ENCODE peak calls at places on chromosomes 1 and 21, in seven cellular contexts. U is HepG2, B is suprapubic skin, O is transverse colon, V is thyroid gland, L is IMR-90, C is adrenal gland. G is an unnamed sample. For H3K4me1, the result is how much of the 10 kb centered on the place peaks cover.

GRCh38 chr1:90778487-90778886 is 61.4 kb upstream of the BARHL2 start:
- DNase-seq in U (no peak), B (no peak), O (no peak), V (no peak), L (no peak), C (no peak), G (no peak)

GRCh38 chr1:86854352-86854751 is 59.6 kb downstream of the SELENOF start:
- DNase-seq in U (no peak), B (no peak), O (no peak), V (no peak), L (no peak), C (no peak), G (no peak)

GRCh38 chr1:180530501-180530900 is 28.1 kb upstream of the ACBD6 start:
- DNase-seq in U (peak), B (no peak), O (peak), V (peak), L (peak), C (no peak), G (no peak)

GRCh38 chr1:2313651-2314296 is 77.6 kb downstream of the MORN1 start:
- DNase-seq in U (no peak), B (no peak), O (no peak), V (no peak), L (no peak), C (no peak), G (no peak)

GRCh38 chr1:94737124-94737998 is 82.8 kb upstream of the SLC44A3 start:
- DNase-seq in U (no peak), B (no peak), O (no peak), V (no peak), L (peak), C (no peak), G (no peak)

GRCh38 chr1:160834945-160835565 is 27.6 kb downstream of the CD244 start:
- DNase-seq in U (peak), B (no peak), O (peak), V (peak), L (peak), C (peak), G (no peak)

GRCh38 chr1:203425668-203425999 is 50.0 kb upstream of the PRELP start:
- DNase-seq in U (no peak), B (no peak), O (no peak), V (no peak), L (peak), C (no peak), G (no peak)

GRCh38 chr1:247936415-247936814 is 11.7 kb downstream of the OR2AJ1 start:
- DNase-seq in U (no peak), B (no peak), O (no peak), V (no peak), L (no peak), C (no peak), G (no peak)

GRCh38 chr21:32189688-32190483 is 89.0 kb downstream of the MIS18A start:
- DNase-seq in U (no peak), B (no peak), O (no peak), V (no peak), L (no peak), C (no peak), G (no peak)

GRCh38 chr1:90729484-90730246 is 12.6 kb upstream of the BARHL2 start:
- DNase-seq in U (no peak), B (no peak), O (no peak), V (no peak), L (no peak), C (no peak), G (no peak)

GRCh38 chr21:32889596-32889995 is 118.0 kb upstream of the PAXBP1 start:
- DNase-seq in U (no peak), B (no peak), O (no peak), V (no peak), L (no peak), C (no peak), G (no peak)

GRCh38 chr1:247113094-247113497 is 8.9 kb upstream of the ZNF669 start:
- DNase-seq in U (peak), B (no peak), O (no peak), V (peak), L (no peak), C (no peak), G (no peak)

GRCh38 chr1:54310439-54311328 is 95.5 kb downstream of the SSBP3 start:
- DNase-seq in U (peak), B (no peak), O (peak), V (peak), L (peak), C (peak), G (no peak)

GRCh38 chr21:44706706-44707615 is 4.4 kb downstream of the TSPEAR start:
- DNase-seq in U (no peak), B (peak), O (no peak), V (no peak), L (no peak), C (no peak), G (no peak)

GRCh38 chr1:63984257-63984626 is 210.4 kb downstream of the ROR1 start:
- DNase-seq in U (no peak), B (no peak), O (no peak), V (no peak), L (peak), C (no peak), G (no peak)

GRCh38 chr1:204102719-204103118 is 29.8 kb downstream of the SOX13 start:
- DNase-seq in U (peak), B (no peak), O (no peak), V (no peak), L (no peak), C (no peak), G (no peak)

GRCh38 chr1:151196292-151196800 is 2.0 kb upstream of the PIP5K1A start:
- DNase-seq in U (peak), B (no peak), O (peak), V (peak), L (peak), C (peak), G (no peak)

GRCh38 chr1:55318111-55318817 is 103.1 kb upstream of the USP24 start:
- DNase-seq in U (no peak), B (no peak), O (no peak), V (no peak), L (peak), C (no peak), G (no peak)

GRCh38 chr1:174692313-174692712 is 244.5 kb downstream of the GPR52 start:
- DNase-seq in U (peak), B (no peak), O (no peak), V (no peak), L (peak), C (no peak), G (no peak)

GRCh38 chr1:46724991-46725735 is 6.2 kb upstream of the EFCAB14 start:
- DNase-seq in U (peak), B (no peak), O (peak), V (peak), L (peak), C (peak), G (no peak)

GRCh38 chr1:206479164-206480125 is 9.2 kb downstream of the IKBKE start:
- DNase-seq in U (peak), B (no peak), O (peak), V (peak), L (peak), C (peak), G (no peak)

GRCh38 chr1:115246526-115246925 is 91.5 kb downstream of the NGF start:
- DNase-seq in U (no peak), B (no peak), O (no peak), V (no peak), L (peak), C (no peak), G (no peak)

GRCh38 chr1:236862615-236863211 is 67.6 kb downstream of the MTR start:
- DNase-seq in U (peak), B (no peak), O (no peak), V (no peak), L (no peak), C (peak), G (no peak)

GRCh38 chr21:46542588-46543092 is 62.2 kb downstream of the S100B start:
- DNase-seq in U (no peak), B (no peak), O (no peak), V (no peak), L (no peak), C (peak), G (no peak)

GRCh38 chr1:26378088-26378878 is 5.7 kb upstream of the ZNF683 start:
- DNase-seq in U (no peak), B (no peak), O (peak), V (peak), L (peak), C (no peak), G (no peak)

GRCh38 chr1:46244656-46245371 is 2.7 kb upstream of the RAD54L start:
- DNase-seq in U (no peak), B (no peak), O (no peak), V (no peak), L (peak), C (no peak), G (no peak)

GRCh38 chr1:92585831-92586230 is 99.1 kb upstream of the GFI1 start:
- DNase-seq in U (no peak), B (no peak), O (no peak), V (no peak), L (no peak), C (no peak), G (no peak)

GRCh38 chr1:1116701-1117468 is 996 bp upstream of the C1orf159 start:
- DNase-seq in U (no peak), B (no peak), O (peak), V (no peak), L (no peak), C (peak), G (no peak)

GRCh38 chr1:42266253-42267135 is 68.5 kb downstream of the FOXJ3 start:
- DNase-seq in U (no peak), B (no peak), O (no peak), V (peak), L (no peak), C (no peak), G (no peak)

GRCh38 chr1:39729030-39729429 is 9.7 kb upstream of the PPIE start:
- DNase-seq in U (no peak), B (no peak), O (no peak), V (no peak), L (peak), C (no peak), G (no peak)

GRCh38 chr1:112673589-112674439 is 645 bp upstream of the MOV10 start:
- DNase-seq in U (peak), B (no peak), O (no peak), V (peak), L (peak), C (no peak), G (no peak)

GRCh38 chr1:74858136-74858535 is 125.2 kb downstream of the TYW3 start:
- DNase-seq in U (no peak), B (no peak), O (no peak), V (no peak), L (no peak), C (no peak), G (no peak)

GRCh38 chr1:2047749-2048729 is 2.2 kb upstream of the PRKCZ start:
- DNase-seq in U (no peak), B (no peak), O (peak), V (no peak), L (no peak), C (no peak), G (no peak)

GRCh38 chr1:153375511-153375910 is at the start of gene S100A12:
- DNase-seq in U (no peak), B (peak), O (no peak), V (no peak), L (peak), C (no peak), G (no peak)

GRCh38 chr1:244353572-244354091 is 98.1 kb downstream of the ADSS2 start:
- DNase-seq in U (peak), B (peak), O (peak), V (peak), L (peak), C (peak), G (peak)

GRCh38 chr1:199042193-199042592 is 403.4 kb downstream of the PTPRC start:
- DNase-seq in U (no peak), B (no peak), O (no peak), V (no peak), L (no peak), C (no peak), G (no peak)

GRCh38 chr1:199044191-199044590 is 405.4 kb downstream of the PTPRC start:
- DNase-seq in U (no peak), B (no peak), O (no peak), V (no peak), L (no peak), C (no peak), G (no peak)

GRCh38 chr1:199040499-199040898 is 401.7 kb downstream of the PTPRC start:
- DNase-seq in U (no peak), B (no peak), O (no peak), V (no peak), L (no peak), C (no peak), G (no peak)

GRCh38 chr1:199040076-199040475 is 401.2 kb downstream of the PTPRC start:
- DNase-seq in U (no peak), B (no peak), O (no peak), V (no peak), L (no peak), C (no peak), G (no peak)

GRCh38 chr1:199041173-199041914 is 402.5 kb downstream of the PTPRC start:
- DNase-seq in U (no peak), B (no peak), O (no peak), V (no peak), L (no peak), C (no peak), G (no peak)
- H3K27ac ChIP-seq in U (no peak), B (no peak), O (no peak), V (no peak), L (no peak), C (no peak), G (no peak)

DNA sequence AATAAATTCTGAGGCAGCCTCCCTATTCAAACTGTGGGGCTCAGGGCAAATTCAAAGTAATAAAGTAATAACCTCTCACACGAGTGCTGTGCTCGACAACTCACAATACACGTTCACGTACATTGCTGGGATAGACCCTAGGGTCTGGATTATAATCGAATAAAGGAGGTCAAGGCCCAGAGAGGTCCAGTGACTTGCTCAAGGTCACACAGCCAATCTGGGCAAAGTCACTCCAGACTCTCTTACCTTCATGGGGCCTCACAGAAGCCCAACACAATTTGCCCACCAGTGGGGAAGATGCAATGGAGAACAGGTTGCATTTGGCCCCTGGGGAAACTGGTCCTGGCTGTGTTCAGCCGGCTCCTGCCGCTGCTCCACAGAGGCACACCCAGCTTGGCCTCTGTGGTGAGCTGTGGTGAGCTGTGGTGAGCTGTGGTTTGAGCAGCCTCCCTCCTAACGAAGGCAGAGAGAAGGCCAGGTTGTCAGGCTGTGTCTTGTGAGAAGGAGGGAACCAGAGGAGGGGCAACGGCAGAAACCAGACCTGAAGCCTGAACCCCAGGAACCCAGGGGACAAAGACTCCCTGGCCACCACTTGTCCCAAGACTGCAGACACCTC is 35.1 kb downstream of the NUAK2 start:
- DNase-seq in U (no peak), B (no peak), O (peak), V (no peak), L (peak), C (no peak), G (no peak)
- H3K4me1 ChIP-seq in U (half or more), B (half or more), O (under half), V (half or more), L (under half), C (under half), G (half or more)

GRCh38 chr1:116375884-116376733 is 3.1 kb downstream of the ATP1A1 start:
- DNase-seq in U (peak), B (peak), O (peak), V (peak), L (peak), C (peak), G (no peak)

GRCh38 chr1:116376734-116377096 is 3.7 kb downstream of the ATP1A1 start:
- DNase-seq in U (no peak), B (no peak), O (no peak), V (no peak), L (peak), C (no peak), G (no peak)

GRCh38 chr1:116379674-116380498 is 6.8 kb downstream of the ATP1A1 start:
- DNase-seq in U (peak), B (no peak), O (no peak), V (no peak), L (no peak), C (no peak), G (no peak)

GRCh38 chr1:116379057-116379630 is 6.1 kb downstream of the ATP1A1 start:
- DNase-seq in U (no peak), B (no peak), O (no peak), V (no peak), L (peak), C (no peak), G (no peak)

DNA sequence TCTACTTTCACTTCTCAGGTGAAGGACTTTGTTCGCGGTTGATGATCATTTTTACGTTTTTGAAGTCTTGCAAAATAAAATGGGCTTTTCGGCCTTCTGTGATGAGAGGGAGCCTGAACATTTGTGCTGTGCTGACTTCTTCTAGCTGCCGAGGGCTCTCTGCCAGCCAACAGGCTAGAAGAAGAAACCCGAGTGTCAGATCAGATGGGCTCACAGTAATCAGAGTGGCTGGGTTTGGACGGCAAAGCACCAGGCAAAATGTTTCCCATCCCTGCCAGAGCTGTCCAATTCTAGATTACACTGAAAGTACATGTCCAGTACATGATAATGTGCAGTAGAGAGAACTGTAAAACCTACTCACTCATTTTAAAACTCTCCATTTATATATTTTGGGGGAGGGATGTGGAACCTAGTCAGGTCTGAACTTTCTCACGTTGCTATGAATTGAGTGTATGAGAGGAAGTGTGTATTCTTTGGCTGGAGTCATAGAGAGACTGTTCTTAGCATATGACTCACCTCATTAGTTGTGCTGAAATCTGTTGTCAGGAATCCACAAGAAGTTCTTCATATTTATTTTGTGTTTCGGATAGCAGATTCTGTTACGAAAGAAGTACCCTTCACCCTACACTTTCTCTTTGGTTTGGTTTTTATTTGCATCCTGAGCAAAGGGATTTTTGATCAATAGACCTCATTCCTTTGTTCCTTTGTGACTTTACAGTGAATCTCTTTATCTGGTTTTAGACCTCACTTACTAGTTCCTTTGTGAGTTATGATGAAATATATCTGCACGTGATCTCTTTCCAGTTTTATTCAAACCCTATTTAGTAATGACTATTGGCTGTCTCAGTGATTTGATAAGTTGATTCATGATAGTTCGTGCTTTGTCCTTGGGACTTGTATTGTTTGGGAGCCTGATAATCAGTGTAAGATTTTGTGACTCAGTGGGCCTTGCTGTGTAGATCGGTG is 4.8 kb downstream of the ATP1A1 start:
- DNase-seq in U (peak), B (no peak), O (peak), V (peak), L (peak), C (peak), G (no peak)
- TF ChIP-seq POLR2A in U (no peak), B (no peak), O (peak), V (no peak), L (no peak), C (no peak), G (no peak)

DNA sequence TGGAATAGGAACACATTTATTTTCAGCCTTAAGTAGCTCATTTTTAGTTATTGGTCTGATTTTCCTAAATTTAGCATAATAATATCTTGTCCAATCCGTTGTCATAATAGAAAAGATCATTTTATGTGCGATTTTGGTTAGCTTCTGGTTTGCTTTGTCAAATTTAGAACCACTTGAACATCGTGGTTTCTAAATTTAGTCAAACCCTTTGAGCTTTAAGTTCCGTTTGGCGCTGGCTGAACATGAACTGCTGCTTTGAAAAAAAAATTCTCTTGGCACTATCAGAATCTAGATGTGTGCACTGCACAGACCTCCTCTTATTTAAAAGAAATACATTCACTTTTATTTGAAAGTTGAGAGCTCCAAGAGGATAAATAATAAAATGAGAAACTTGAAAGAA is 370.6 kb downstream of the PTPRC start:
- DNase-seq in U (no peak), B (no peak), O (no peak), V (no peak), L (no peak), C (no peak), G (no peak)
- H3K27ac ChIP-seq in U (no peak), B (no peak), O (no peak), V (no peak), L (no peak), C (no peak), G (no peak)

GRCh38 chr1:226786550-226786949 is 47.5 kb upstream of the ITPKB start:
- DNase-seq in U (no peak), B (no peak), O (no peak), V (no peak), L (no peak), C (no peak), G (no peak)
- H3K4me1 ChIP-seq in U (under half), B (under half), O (under half), V (under half), L (under half), C (under half), G (under half)